ENCODE peak calls at places on chromosome 22, in eight cellular contexts. F is ovary, D is thyroid gland, N is uterus, Z is endothelial cell, Q is fibroblast of the aortic adventitia, R is HFFc6, X is PC-3. W is an unnamed sample.

GRCh38 chr22:38832005-38832978 is 11.5 kb downstream of the NPTXR start:
- DNase-seq in F (no peak), D (no peak), N (no peak), Z (no peak), Q (no peak), R (no peak), X (no peak), W (no peak)

GRCh38 chr22:39873963-39874362 is 19.6 kb downstream of the ENTHD1 start:
- DNase-seq in F (no peak), D (no peak), N (no peak), Z (no peak), Q (no peak), R (no peak), X (no peak), W (no peak)

GRCh38 chr22:37331811-37332536 is 49.7 kb downstream of the CYTH4 start:
- DNase-seq in F (no peak), D (no peak), N (no peak), Z (no peak), Q (no peak), R (no peak), X (peak), W (no peak)

GRCh38 chr22:35634015-35634414 is 14.2 kb upstream of the APOL6 start:
- DNase-seq in F (no peak), D (no peak), N (no peak), Z (no peak), Q (no peak), R (no peak), X (no peak), W (no peak)

GRCh38 chr22:37499006-37499707 is 13.0 kb upstream of the MFNG start:
- DNase-seq in F (no peak), D (no peak), N (no peak), Z (no peak), Q (no peak), R (no peak), X (no peak), W (no peak)

GRCh38 chr22:27309713-27310112 is 491.8 kb downstream of the MN1 start:
- DNase-seq in F (no peak), D (no peak), N (no peak), Z (no peak), Q (peak), R (no peak), X (no peak), W (no peak)

GRCh38 chr22:36116127-36116526 is 44.4 kb downstream of the APOL3 start:
- DNase-seq in F (no peak), D (peak), N (no peak), Z (no peak), Q (no peak), R (no peak), X (no peak), W (no peak)

GRCh38 chr22:26245001-26245400 is 75.7 kb downstream of the SEZ6L start:
- DNase-seq in F (no peak), D (no peak), N (no peak), Z (no peak), Q (no peak), R (no peak), X (no peak), W (peak)

GRCh38 chr22:26027341-26027740 is 141.9 kb upstream of the SEZ6L start:
- DNase-seq in F (no peak), D (no peak), N (no peak), Z (no peak), Q (no peak), R (no peak), X (no peak), W (no peak)

GRCh38 chr22:30204742-30205111 is 41.8 kb downstream of the LIF start:
- DNase-seq in F (peak), D (no peak), N (peak), Z (no peak), Q (peak), R (peak), X (no peak), W (no peak)

GRCh38 chr22:31926969-31927368 is 17.4 kb upstream of the YWHAH start:
- DNase-seq in F (no peak), D (no peak), N (no peak), Z (no peak), Q (no peak), R (no peak), X (no peak), W (peak)

GRCh38 chr22:36757608-36758220 is 18.2 kb downstream of the IFT27 start:
- DNase-seq in F (peak), D (peak), N (peak), Z (peak), Q (peak), R (peak), X (peak), W (peak)

GRCh38 chr22:24894220-24894975 is 52.1 kb downstream of the LHFPL7 start:
- DNase-seq in F (peak), D (peak), N (peak), Z (no peak), Q (peak), R (peak), X (peak), W (peak)

GRCh38 chr22:19035474-19036228 is 86.6 kb downstream of the DGCR2 start:
- DNase-seq in F (no peak), D (peak), N (no peak), Z (no peak), Q (no peak), R (no peak), X (no peak), W (peak)

GRCh38 chr22:19036229-19036522 is 86.0 kb downstream of the DGCR2 start:
- DNase-seq in F (no peak), D (no peak), N (no peak), Z (no peak), Q (no peak), R (no peak), X (no peak), W (no peak)

GRCh38 chr22:19038164-19038546 is 84.1 kb downstream of the DGCR2 start:
- DNase-seq in F (no peak), D (no peak), N (no peak), Z (no peak), Q (no peak), R (no peak), X (no peak), W (no peak)

GRCh38 chr22:19037282-19038163 is 84.7 kb downstream of the DGCR2 start:
- DNase-seq in F (no peak), D (no peak), N (peak), Z (no peak), Q (no peak), R (no peak), X (no peak), W (no peak)

GRCh38 chr22:19036523-19037273 is 85.5 kb downstream of the DGCR2 start:
- DNase-seq in F (no peak), D (no peak), N (no peak), Z (no peak), Q (no peak), R (no peak), X (no peak), W (peak)
- TF ChIP-seq CTCF in F (no peak), D (no peak), N (no peak), Z (no peak), Q (peak), R (peak), X (no peak), W (peak)

GRCh38 chr22:17368144-17368726 is 1.0 kb upstream of the CECR2 start:
- DNase-seq in F (no peak), D (no peak), N (no peak), Z (no peak), Q (no peak), R (no peak), X (no peak), W (peak)

GRCh38 chr22:17368727-17369552 is at the start of gene CECR2:
- DNase-seq in F (peak), D (peak), N (peak), Z (peak), Q (no peak), R (no peak), X (no peak), W (peak)

GRCh38 chr22:17369553-17370035 is 334 bp downstream of the CECR2 start:
- DNase-seq in F (peak), D (peak), N (peak), Z (peak), Q (no peak), R (no peak), X (no peak), W (peak)

GRCh38 chr22:17366329-17366728 is 2.9 kb upstream of the CECR2 start:
- DNase-seq in F (no peak), D (no peak), N (no peak), Z (no peak), Q (no peak), R (no peak), X (no peak), W (no peak)

DNA sequence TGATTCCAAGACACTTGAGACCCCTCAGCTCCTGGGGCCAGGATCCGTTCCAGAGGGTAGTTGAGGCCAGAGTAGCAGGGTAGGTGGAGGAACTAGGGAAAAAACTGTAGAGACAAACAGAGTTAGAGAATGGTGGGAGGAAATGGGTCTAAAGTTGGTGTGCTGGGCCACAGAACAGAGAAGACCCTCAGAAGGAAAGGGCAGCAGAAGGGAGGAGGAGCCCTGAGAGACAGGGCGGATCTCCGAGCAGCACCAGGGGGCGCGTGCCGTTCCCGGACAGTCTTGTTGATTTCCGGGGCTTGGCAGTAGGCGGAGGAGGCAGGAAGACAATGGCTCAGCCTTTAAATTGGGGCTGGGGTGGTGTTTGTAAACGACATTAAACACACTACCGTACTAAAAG is 2.4 kb upstream of the CECR2 start:
- DNase-seq in F (peak), D (no peak), N (peak), Z (peak), Q (no peak), R (no peak), X (no peak), W (peak)
- TF ChIP-seq CTCF in F (no peak), D (no peak), N (no peak), Z (no peak), Q (no peak), R (no peak), X (no peak), W (peak)

GRCh38 chr22:41003976-41004375 is 52.8 kb downstream of the RBX1 start:
- DNase-seq in F (no peak), D (no peak), N (no peak), Z (no peak), Q (no peak), R (no peak), X (no peak), W (no peak)

GRCh38 chr22:41003041-41003440 is 51.9 kb downstream of the RBX1 start:
- DNase-seq in F (no peak), D (peak), N (no peak), Z (peak), Q (no peak), R (no peak), X (peak), W (peak)

GRCh38 chr22:41000040-41000565 is 48.9 kb downstream of the RBX1 start:
- DNase-seq in F (no peak), D (no peak), N (no peak), Z (no peak), Q (no peak), R (no peak), X (no peak), W (no peak)

GRCh38 chr22:41001722-41002122 is 50.5 kb downstream of the RBX1 start:
- DNase-seq in F (no peak), D (peak), N (no peak), Z (no peak), Q (peak), R (peak), X (peak), W (no peak)

DNA sequence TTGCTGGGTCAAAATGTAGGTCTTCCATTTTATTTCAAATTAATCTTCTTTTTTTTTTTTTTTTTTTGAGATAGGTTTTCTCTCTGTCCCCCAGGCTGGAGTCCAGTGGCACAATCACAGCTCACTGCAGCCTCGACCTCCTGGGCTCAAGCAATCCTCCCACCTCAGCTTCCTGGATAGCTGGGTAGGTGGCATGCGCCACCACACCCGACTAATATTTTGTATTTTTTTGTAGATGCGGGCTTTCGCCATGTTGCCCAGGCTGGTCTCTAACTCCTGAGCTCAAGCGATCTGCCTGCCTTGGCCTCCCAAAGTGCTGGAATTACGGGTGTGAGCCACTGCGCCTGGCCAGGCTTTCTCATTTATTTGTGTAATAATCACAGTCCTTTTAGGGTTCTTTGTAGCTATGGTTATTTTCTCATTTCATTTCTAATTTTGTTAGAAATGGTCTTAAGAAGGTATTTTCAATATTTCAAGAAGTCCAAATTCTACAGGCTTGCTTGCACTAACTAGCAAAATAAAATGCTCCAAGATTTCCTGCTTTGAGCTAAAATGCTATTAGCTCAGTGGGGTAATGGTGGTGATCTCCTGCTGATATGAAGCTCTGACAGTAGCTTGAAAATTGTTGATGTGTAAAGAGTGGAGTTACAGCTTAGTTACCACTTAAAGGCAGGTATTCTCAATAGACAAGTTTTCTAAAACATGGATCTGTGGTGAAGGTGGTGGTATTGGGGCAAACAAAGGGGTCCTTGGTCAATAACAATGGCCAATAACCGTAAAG is 50.0 kb downstream of the RBX1 start:
- DNase-seq in F (no peak), D (no peak), N (no peak), Z (no peak), Q (no peak), R (no peak), X (no peak), W (no peak)
- TF ChIP-seq CTCF in F (no peak), D (no peak), N (no peak), Z (no peak), Q (no peak), R (no peak), X (no peak), W (no peak)

DNA sequence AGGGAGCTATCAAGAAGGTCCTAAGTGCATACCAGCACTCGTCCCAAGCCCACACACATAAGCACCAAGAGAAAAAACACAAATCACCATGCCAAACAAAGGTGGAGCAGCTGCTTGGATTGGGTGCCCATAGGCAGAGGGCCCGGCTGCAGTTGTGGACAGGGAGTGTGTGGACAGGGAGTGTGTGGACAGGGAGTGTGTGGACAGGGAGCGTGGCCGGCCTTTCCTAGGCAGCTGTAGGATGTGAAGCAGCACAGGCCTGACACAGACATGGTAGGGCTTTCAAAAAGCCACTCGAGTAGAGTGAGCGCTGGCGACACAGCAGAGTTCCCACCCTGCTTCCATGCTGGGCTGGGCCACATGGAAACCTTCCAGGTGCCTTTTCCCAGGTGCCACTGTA is 3.5 kb downstream of the RTL6 start:
- DNase-seq in F (no peak), D (no peak), N (no peak), Z (no peak), Q (no peak), R (no peak), X (no peak), W (no peak)
- TF ChIP-seq CTCF in F (no peak), D (no peak), N (no peak), Z (no peak), Q (no peak), R (no peak), X (no peak), W (no peak)

GRCh38 chr22:50059881-50060262 is 1.8 kb upstream of the TTLL8 start:
- DNase-seq in F (no peak), D (no peak), N (no peak), Z (no peak), Q (no peak), R (no peak), X (no peak), W (no peak)

GRCh38 chr22:50060441-50061140 is 2.5 kb upstream of the TTLL8 start:
- DNase-seq in F (no peak), D (peak), N (no peak), Z (no peak), Q (no peak), R (no peak), X (no peak), W (peak)

GRCh38 chr22:50057868-50058311 is at the start of gene TTLL8:
- DNase-seq in F (no peak), D (no peak), N (no peak), Z (no peak), Q (no peak), R (no peak), X (no peak), W (peak)

GRCh38 chr22:50058338-50059184 is 463 bp upstream of the TTLL8 start:
- DNase-seq in F (no peak), D (no peak), N (no peak), Z (no peak), Q (no peak), R (no peak), X (no peak), W (no peak)

DNA sequence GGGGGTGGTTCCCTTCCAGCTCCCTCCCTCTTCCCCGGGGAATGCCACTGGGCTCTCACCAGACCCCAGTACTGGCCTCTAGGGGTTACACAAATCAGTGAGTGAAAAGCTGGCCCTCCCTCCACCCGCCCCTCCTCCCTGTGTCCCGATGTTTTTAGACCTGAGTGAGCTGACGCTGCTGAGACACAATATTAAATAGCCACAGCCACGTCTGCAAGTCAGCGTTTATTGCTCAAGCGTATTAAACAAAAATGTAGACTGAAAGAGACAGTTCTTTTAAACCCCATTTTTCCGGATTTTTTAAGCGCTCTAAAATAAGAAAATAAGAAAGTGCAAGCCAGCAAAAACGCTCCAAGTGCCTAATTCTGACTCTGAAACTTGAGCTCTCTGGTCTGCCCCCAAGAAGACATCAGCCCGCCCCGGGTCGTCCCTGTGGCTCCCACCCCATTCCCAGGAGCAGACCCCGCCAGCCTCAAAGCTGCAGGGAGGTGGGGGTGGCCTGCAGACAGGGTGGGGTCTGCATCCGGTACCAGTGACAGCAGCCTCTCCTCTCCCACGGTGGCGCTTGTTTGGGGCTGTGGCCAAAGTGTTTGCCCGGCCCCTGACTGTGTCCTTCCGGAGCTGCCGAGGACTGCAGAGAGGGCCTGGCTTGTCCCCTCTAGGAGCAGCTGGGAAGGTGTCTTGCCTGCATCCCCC is 1.2 kb upstream of the TTLL8 start:
- DNase-seq in F (no peak), D (peak), N (no peak), Z (peak), Q (peak), R (no peak), X (no peak), W (peak)
- TF ChIP-seq CTCF in F (no peak), D (no peak), N (no peak), Z (no peak), Q (peak), R (no peak), X (no peak), W (peak)

GRCh38 chr22:44361391-44362126 is 48.8 kb upstream of the SHISAL1 start:
- DNase-seq in F (peak), D (no peak), N (no peak), Z (no peak), Q (no peak), R (no peak), X (peak), W (no peak)

GRCh38 chr22:44359496-44360110 is 46.9 kb upstream of the SHISAL1 start:
- DNase-seq in F (peak), D (no peak), N (no peak), Z (no peak), Q (no peak), R (no peak), X (no peak), W (no peak)

GRCh38 chr22:44360306-44360685 is 47.5 kb upstream of the SHISAL1 start:
- DNase-seq in F (no peak), D (no peak), N (no peak), Z (no peak), Q (no peak), R (no peak), X (no peak), W (no peak)

GRCh38 chr22:44362249-44363040 is 49.7 kb upstream of the SHISAL1 start:
- DNase-seq in F (peak), D (no peak), N (no peak), Z (no peak), Q (peak), R (no peak), X (peak), W (no peak)

GRCh38 chr22:44360686-44361381 is 48.1 kb upstream of the SHISAL1 start:
- DNase-seq in F (peak), D (no peak), N (no peak), Z (no peak), Q (peak), R (peak), X (peak), W (peak)
- TF ChIP-seq CTCF in F (peak), D (no peak), N (peak), Z (no peak), Q (peak), R (peak), X (peak), W (no peak)

GRCh38 chr22:50531546-50532352 is 1.9 kb upstream of the TYMP start:
- DNase-seq in F (peak), D (peak), N (peak), Z (peak), Q (peak), R (peak), X (peak), W (peak)
- TF ChIP-seq CTCF in F (no peak), D (no peak), N (no peak), Z (no peak), Q (no peak), R (no peak), X (no peak), W (no peak)